ENCODE peak calls at places on chromosome 9, in seven cellular contexts. M is A549; O is CD4-positive, alpha-beta memory T cell; K is neural crest cell; R is stromal cell of bone marrow; P is hypothalamus; E is OCI-M1. A is an unnamed sample.

GRCh38 chr9:94687451-94687850 is 39.0 kb upstream of the AOPEP start:
- DNase-seq in O (no peak), R (no peak), P (no peak), E (no peak), K (no peak), M (no peak), A (no peak)

GRCh38 chr9:78261403-78262001 is 25.6 kb downstream of the CEP78 start:
- DNase-seq in O (no peak), R (peak; percentile 17), K (no peak), M (peak; percentile 45), P (no peak), E (peak; percentile 61), A (no peak)

GRCh38 chr9:22337261-22337660 is 109.4 kb upstream of the DMRTA1 start:
- DNase-seq in R (peak; percentile 1), P (no peak), K (no peak), M (no peak), O (no peak), E (no peak), A (no peak)

GRCh38 chr9:93813687-93814560 is 141.2 kb downstream of the BARX1 start:
- DNase-seq in O (no peak), P (no peak), M (no peak), K (no peak), R (no peak), E (no peak), A (no peak)

GRCh38 chr9:37121881-37122280 is 1.5 kb downstream of the ZCCHC7 start:
- DNase-seq in E (no peak), M (no peak), K (no peak), P (no peak), O (no peak), R (no peak), A (no peak)

GRCh38 chr9:5112646-5113045 is 72.8 kb downstream of the INSL6 start:
- DNase-seq in K (no peak), O (no peak), P (no peak), M (no peak), E (no peak), R (no peak), A (no peak)

GRCh38 chr9:28005779-28006178 is 432.5 kb upstream of the C9orf72 start:
- DNase-seq in M (no peak), P (no peak), E (no peak), O (no peak), K (no peak), R (no peak), A (no peak)

GRCh38 chr9:133377721-133378216 is 1.6 kb downstream of the STKLD1 start:
- DNase-seq in M (no peak), R (peak; percentile 43), O (no peak), E (peak; percentile 13), K (no peak), P (no peak), A (no peak)

GRCh38 chr9:5178126-5178805 is 7.2 kb downstream of the INSL6 start:
- DNase-seq in M (no peak), E (no peak), O (peak; percentile 62), K (no peak), R (no peak), P (no peak), A (no peak)

GRCh38 chr9:133058550-133059320 is 3.0 kb upstream of the CEL start:
- DNase-seq in E (peak; percentile 74), R (no peak), O (no peak), M (no peak), P (no peak), K (no peak), A (no peak)

GRCh38 chr9:2657427-2657826 is 35.8 kb downstream of the VLDLR start:
- DNase-seq in K (no peak), M (no peak), R (no peak), O (no peak), P (no peak), E (peak; percentile 2), A (no peak)

GRCh38 chr9:135763716-135764446 is 61.9 kb downstream of the KCNT1 start:
- DNase-seq in R (no peak), E (no peak), P (no peak), K (no peak), M (no peak), O (no peak), A (no peak)

GRCh38 chr9:121619566-121619965 is 31.9 kb upstream of the DAB2IP start:
- DNase-seq in E (no peak), K (no peak), R (no peak), P (no peak), M (no peak), O (no peak), A (no peak)

GRCh38 chr9:14158136-14158781 is 155.7 kb downstream of the NFIB start:
- DNase-seq in M (no peak), O (no peak), E (no peak), P (no peak), R (no peak), K (no peak), A (no peak)

GRCh38 chr9:134630861-134631260 is 10.7 kb upstream of the COL5A1 start:
- DNase-seq in K (no peak), P (no peak), E (no peak), O (no peak), M (no peak), R (no peak), A (peak; percentile 22)

GRCh38 chr9:134638503-134639090 is 3.0 kb upstream of the COL5A1 start:
- DNase-seq in K (no peak), M (no peak), E (no peak), P (no peak), R (no peak), O (no peak), A (no peak)

GRCh38 chr9:129487658-129488483 is 133.0 kb downstream of the C9orf50 start:
- DNase-seq in R (no peak), P (no peak), E (peak; percentile 80), O (no peak), M (no peak), K (peak; percentile 42), A (no peak)

GRCh38 chr9:108180511-108180910 is 675.3 kb downstream of the ACTL7B start:
- DNase-seq in O (no peak), M (no peak), P (no peak), K (no peak), E (no peak), R (no peak), A (no peak)

GRCh38 chr9:107749787-107750444 is 260.3 kb upstream of the KLF4 start:
- DNase-seq in O (no peak), K (no peak), P (peak; percentile 71), M (peak; percentile 56), R (peak; percentile 93), E (peak; percentile 86), A (peak; percentile 35)

GRCh38 chr9:105510024-105510423 is 47.9 kb upstream of the FKTN start:
- DNase-seq in M (no peak), P (no peak), E (no peak), K (no peak), O (no peak), R (peak; percentile 80), A (no peak)

GRCh38 chr9:137672907-137673791 is 54.3 kb downstream of the EHMT1 start:
- DNase-seq in E (peak; percentile 68), P (no peak), M (peak; percentile 67), O (peak; percentile 63), K (no peak), R (peak; percentile 43), A (peak; percentile 53)

GRCh38 chr9:107439991-107440456 is 49.5 kb downstream of the KLF4 start:
- DNase-seq in M (no peak), R (no peak), K (no peak), O (no peak), P (no peak), E (no peak), A (no peak)

GRCh38 chr9:5392285-5392684 is 45.4 kb downstream of the PLGRKT start:
- DNase-seq in E (no peak), P (no peak), K (no peak), M (no peak), R (no peak), O (no peak), A (no peak)

GRCh38 chr9:6426117-6426516 is 13.1 kb downstream of the UHRF2 start:
- DNase-seq in M (no peak), O (no peak), K (no peak), E (no peak), R (no peak), P (no peak), A (no peak)

GRCh38 chr9:102049586-102050246 is 311.3 kb upstream of the GRIN3A start:
- DNase-seq in R (no peak), O (no peak), P (no peak), K (no peak), E (peak; percentile 82), M (no peak), A (no peak)

GRCh38 chr9:111743275-111743674 is 51.5 kb downstream of the SHOC1 start:
- DNase-seq in K (no peak), E (no peak), P (no peak), O (no peak), M (peak; percentile 45), R (peak; percentile 17), A (no peak)

GRCh38 chr9:133734600-133735414 is 3.3 kb downstream of the SARDH start:
- DNase-seq in R (no peak), P (no peak), M (no peak), E (no peak), K (no peak), O (no peak), A (no peak)

GRCh38 chr9:134396258-134396742 is 70.0 kb downstream of the RXRA start:
- DNase-seq in R (no peak), K (no peak), O (peak; percentile 52), P (no peak), E (no peak), M (no peak), A (no peak)

GRCh38 chr9:91185193-91185886 is 176.4 kb downstream of the AUH start:
- DNase-seq in R (no peak), M (no peak), P (no peak), O (no peak), E (no peak), K (no peak), A (peak; percentile 62)

GRCh38 chr9:126536131-126536530 is 77.6 kb upstream of the LMX1B start:
- DNase-seq in R (no peak), O (no peak), M (no peak), P (no peak), K (no peak), E (no peak), A (no peak)

GRCh38 chr9:21789541-21790037 is 12.8 kb upstream of the MTAP start:
- DNase-seq in E (peak; percentile 86), P (no peak), M (peak; percentile 74), O (peak; percentile 75), K (peak; percentile 16), R (peak; percentile 82), A (peak; percentile 81)

GRCh38 chr9:72703574-72703973 is 182.2 kb downstream of the TMC1 start:
- DNase-seq in M (no peak), K (no peak), R (peak; percentile 69), P (no peak), O (no peak), E (no peak), A (no peak)

GRCh38 chr9:100626949-100627348 is 49.1 kb downstream of the CAVIN4 start:
- DNase-seq in R (no peak), K (no peak), E (no peak), M (no peak), O (no peak), P (no peak), A (no peak)

GRCh38 chr9:127135056-127135745 is 12.8 kb upstream of the ANGPTL2 start:
- DNase-seq in E (no peak), M (no peak), R (no peak), K (no peak), O (no peak), P (no peak), A (no peak)

GRCh38 chr9:123999668-124000067 is 11.9 kb upstream of the LHX2 start:
- DNase-seq in P (no peak), R (no peak), K (no peak), O (no peak), E (no peak), M (peak; percentile 15), A (no peak)

GRCh38 chr9:79952401-79952800 is 380.6 kb downstream of the TLE4 start:
- DNase-seq in E (no peak), K (no peak), R (peak; percentile 32), O (no peak), P (no peak), M (no peak), A (no peak)

GRCh38 chr9:115847245-115847644 is 306.3 kb upstream of the PAPPA start:
- DNase-seq in E (no peak), R (peak; percentile 39), K (no peak), P (no peak), M (no peak), O (no peak), A (no peak)

GRCh38 chr9:100099722-100100042 is 639 bp downstream of the INVS start:
- DNase-seq in E (no peak), M (no peak), P (peak; percentile 57), K (peak; percentile 6), R (no peak), O (no peak), A (no peak)